ENCODE peak calls at places on chromosomes 4 and X, in nine cellular contexts. H is upper lobe of right lung; G is SK-N-DZ; A is fibroblast of lung; M is heart left ventricle; V is psoas muscle; F is fibroblast of the aortic adventitia; Y is CD8-positive, alpha-beta T cell; X is right lobe of liver. C is an unnamed sample.

GRCh38 chrX:45623266-45623665 is 422.6 kb upstream of the DIPK2B start:
- DNase-seq in G (no peak), V (no peak), M (no peak), X (no peak), H (no peak), A (peak), F (peak), Y (no peak), C (no peak)

GRCh38 chr4:107283587-107284559 is 247.8 kb upstream of the DKK2 start:
- DNase-seq in X (no peak), V (no peak), H (no peak), M (no peak), F (peak), G (peak), Y (no peak), A (peak), C (no peak)

GRCh38 chrX:122626871-122627270 is 557.2 kb upstream of the GRIA3 start:
- DNase-seq in Y (no peak), A (peak), X (no peak), V (no peak), M (no peak), G (no peak), H (no peak), F (no peak), C (no peak)

GRCh38 chr4:123974419-123975105 is 578.0 kb downstream of the SPRY1 start:
- DNase-seq in M (no peak), A (peak), Y (no peak), H (no peak), V (no peak), G (no peak), F (peak), X (no peak), C (no peak)

GRCh38 chr4:76374744-76375143 is 46.2 kb downstream of the CCDC158 start:
- DNase-seq in H (no peak), X (no peak), Y (no peak), F (peak), M (no peak), V (no peak), G (no peak), A (peak), C (peak)

GRCh38 chrX:137548261-137548660 is 17.7 kb upstream of the ZIC3 start:
- DNase-seq in Y (no peak), M (no peak), A (no peak), V (no peak), H (no peak), G (no peak), F (no peak), X (no peak), C (no peak)

GRCh38 chr4:127965803-127966175 is 583 bp downstream of the ABHD18 start:
- DNase-seq in A (peak), H (peak), Y (peak), V (peak), M (peak), G (peak), F (peak), X (no peak), C (no peak)

GRCh38 chrX:140712413-140713173 is 3.0 kb downstream of the LINC00632 start:
- DNase-seq in F (no peak), G (no peak), Y (peak), X (no peak), V (peak), A (peak), H (peak), M (peak), C (peak)

GRCh38 chr4:168221298-168221697 is 97.3 kb downstream of the DDX60 start:
- DNase-seq in A (peak), M (no peak), Y (no peak), V (no peak), X (no peak), F (peak), G (no peak), H (no peak), C (no peak)

GRCh38 chr4:20618010-20618409 is 82.2 kb upstream of the PACRGL start:
- DNase-seq in M (peak), V (peak), Y (no peak), X (peak), A (no peak), G (no peak), F (no peak), H (peak), C (no peak)

GRCh38 chr4:55598641-55599040 is 6.6 kb upstream of the PDCL2 start:
- DNase-seq in M (no peak), A (no peak), V (no peak), X (no peak), H (no peak), F (no peak), G (no peak), Y (no peak), C (no peak)

GRCh38 chr4:38290360-38290759 is 330.2 kb downstream of the PTTG2 start:
- DNase-seq in V (no peak), H (no peak), F (peak), X (no peak), G (no peak), Y (no peak), A (peak), M (no peak), C (no peak)

GRCh38 chr4:28369504-28369903 is 1508.9 kb downstream of the STIM2 start:
- DNase-seq in F (peak), V (no peak), H (no peak), Y (no peak), A (peak), G (no peak), X (no peak), M (no peak), C (no peak)

GRCh38 chr4:76306882-76307669 is 543 bp downstream of the STBD1 start:
- DNase-seq in M (peak), H (peak), G (peak), V (peak), A (peak), X (peak), F (peak), Y (no peak), C (peak)